ENCODE peak calls at places on chromosomes 16 and 17, in eight cellular contexts. D, S, W, F, B, K, Z and E are unnamed samples.

GRCh38 chr16:72092832-72093447 is 480 bp downstream of the TXNL4B start:
- DNase-seq in B (peak; percentile 51), D (no peak), F (peak; percentile 47), Z (peak; percentile 15), S (peak; percentile 47), W (no peak), K (no peak), E (peak; percentile 15)

GRCh38 chr17:61495161-61495857 is 43.1 kb downstream of the TBX4 start:
- DNase-seq in Z (peak; percentile 82), K (no peak), W (no peak), S (peak; percentile 81), B (no peak), D (no peak), F (no peak), E (peak; percentile 85)

GRCh38 chr16:61909074-61909473 is 127.2 kb downstream of the CDH8 start:
- DNase-seq in F (no peak), K (no peak), Z (no peak), S (no peak), B (no peak), W (no peak), D (no peak), E (peak; percentile 52)

GRCh38 chr17:14308965-14309879 is 8.3 kb downstream of the HS3ST3B1 start:
- DNase-seq in W (no peak), S (peak; percentile 99), B (peak; percentile 98), Z (peak; percentile 95), D (peak; percentile 87), K (peak; percentile 89), F (peak; percentile 97), E (peak; percentile 86)

GRCh38 chr16:51155901-51156810 is 5.1 kb upstream of the SALL1 start:
- DNase-seq in S (peak; percentile 20), B (peak; percentile 73), Z (no peak), F (no peak), K (no peak), D (no peak), W (no peak), E (no peak)

GRCh38 chr16:2224183-2224486 is 744 bp downstream of the E4F1 start:
- DNase-seq in F (no peak), S (no peak), D (no peak), W (no peak), B (no peak), Z (peak; percentile 64), K (no peak), E (no peak)

GRCh38 chr16:66238696-66239095 is 127.8 kb upstream of the CDH5 start:
- DNase-seq in B (no peak), Z (no peak), D (no peak), F (no peak), K (no peak), S (no peak), W (no peak), E (no peak)

GRCh38 chr17:64024781-64025731 is 4.6 kb upstream of the ICAM2 start:
- DNase-seq in Z (no peak), B (no peak), W (no peak), F (no peak), K (no peak), S (no peak), D (no peak), E (no peak)

GRCh38 chr17:10613775-10614513 is 43.2 kb downstream of the MYH3 start:
- DNase-seq in Z (peak; percentile 44), F (no peak), S (peak; percentile 49), W (no peak), B (no peak), D (no peak), K (no peak), E (peak; percentile 63)

GRCh38 chr17:48624544-48625501 is 1.3 kb downstream of the HOXB9 start:
- DNase-seq in B (peak; percentile 65), Z (peak; percentile 53), W (no peak), K (no peak), D (no peak), S (peak; percentile 53), F (peak; percentile 68), E (peak; percentile 67)

GRCh38 chr16:83328936-83329335 is 478.8 kb upstream of the HSBP1 start:
- DNase-seq in F (no peak), S (no peak), K (no peak), Z (no peak), D (no peak), B (no peak), W (no peak), E (no peak)

GRCh38 chr16:47492428-47493357 is 31.6 kb downstream of the PHKB start:
- DNase-seq in Z (no peak), D (peak; percentile 79), F (peak; percentile 43), K (peak; percentile 82), S (peak; percentile 54), B (no peak), W (no peak), E (no peak)

GRCh38 chr17:28407130-28407973 is 1.3 kb upstream of the SLC46A1 start:
- DNase-seq in Z (no peak), K (no peak), D (no peak), B (peak; percentile 27), S (no peak), W (no peak), F (no peak), E (no peak)

GRCh38 chr16:11090947-11091785 is 146.8 kb downstream of the CLEC16A start:
- DNase-seq in F (no peak), W (no peak), Z (no peak), K (no peak), B (no peak), S (no peak), D (no peak), E (no peak)

GRCh38 chr17:51803161-51803560 is 355.4 kb downstream of the CA10 start:
- DNase-seq in B (peak; percentile 28), Z (no peak), S (no peak), D (no peak), F (no peak), K (no peak), W (no peak), E (no peak)

GRCh38 chr16:55641430-55642056 is 14.2 kb upstream of the SLC6A2 start:
- DNase-seq in S (no peak), D (no peak), K (no peak), Z (no peak), F (peak; percentile 58), W (no peak), B (no peak), E (peak; percentile 46)

GRCh38 chr16:24156777-24157176 is 99.4 kb upstream of the CACNG3 start:
- DNase-seq in S (no peak), D (no peak), W (no peak), B (no peak), K (no peak), F (no peak), Z (no peak), E (no peak)

GRCh38 chr16:5025171-5025632 is 8.5 kb downstream of the NAGPA start:
- DNase-seq in K (peak; percentile 50), D (peak; percentile 77), F (no peak), W (no peak), Z (no peak), B (peak; percentile 86), S (peak; percentile 27), E (peak; percentile 26)